ENCODE peak calls at places on chromosome 19, in four cellular contexts. N, V, H and B are unnamed samples.

GRCh38 chr19:9936151-9937000 is at the start of gene OLFM2:
- DNase-seq in N (peak), V (peak), H (no peak), B (no peak)

GRCh38 chr19:18373892-18374629 is 11.9 kb upstream of the GDF15 start:
- DNase-seq in H (peak), V (peak), N (peak), B (peak)

GRCh38 chr19:47027586-47028371 is 8.1 kb downstream of the NPAS1 start:
- DNase-seq in N (no peak), H (no peak), V (no peak), B (no peak)

GRCh38 chr19:33063356-33064116 is 1.2 kb downstream of the RHPN2 start:
- DNase-seq in V (peak), H (no peak), N (no peak), B (peak)

GRCh38 chr19:12786149-12786870 is 5.0 kb upstream of the JUNB start:
- DNase-seq in H (no peak), V (no peak), N (no peak), B (peak)

GRCh38 chr19:28940751-28941500 is 272.0 kb downstream of the UQCRFS1 start:
- DNase-seq in N (peak), V (no peak), H (no peak), B (no peak)

GRCh38 chr19:36207605-36208252 is 6.7 kb downstream of the ZNF565 start:
- DNase-seq in V (no peak), H (no peak), N (no peak), B (no peak)

GRCh38 chr19:6736169-6736916 is 1.0 kb downstream of the GPR108 start:
- DNase-seq in N (peak), V (peak), H (peak), B (peak)

GRCh38 chr19:3062165-3063105 is at the start of gene TLE5:
- DNase-seq in N (peak), H (no peak), V (peak), B (peak)

GRCh38 chr19:13212759-13213330 is 62.6 kb downstream of the IER2 start:
- DNase-seq in H (peak), V (peak), N (peak), B (peak)

GRCh38 chr19:5018224-5019015 is 49.5 kb downstream of the KDM4B start:
- DNase-seq in N (peak), H (no peak), V (no peak), B (no peak)

GRCh38 chr19:8721334-8721733 is at the start of gene OR2Z1:
- DNase-seq in V (no peak), H (no peak), N (no peak), B (no peak)

GRCh38 chr19:42279902-42280760 is 11.1 kb downstream of the CIC start:
- DNase-seq in N (peak), V (peak), H (peak), B (no peak)

GRCh38 chr19:39679791-39680168 is 24.1 kb downstream of the LGALS16 start:
- DNase-seq in N (no peak), H (no peak), V (no peak), B (no peak)

GRCh38 chr19:39413903-39414608 is 1.6 kb downstream of the PLEKHG2 start:
- DNase-seq in V (peak), H (no peak), N (peak), B (no peak)

GRCh38 chr19:13068064-13068807 is 34.4 kb downstream of the LYL1 start:
- DNase-seq in H (no peak), N (no peak), V (no peak), B (no peak)

GRCh38 chr19:14795078-14795721 is 16.8 kb upstream of the ADGRE2 start:
- DNase-seq in N (no peak), H (peak), V (no peak), B (peak)

DNA sequence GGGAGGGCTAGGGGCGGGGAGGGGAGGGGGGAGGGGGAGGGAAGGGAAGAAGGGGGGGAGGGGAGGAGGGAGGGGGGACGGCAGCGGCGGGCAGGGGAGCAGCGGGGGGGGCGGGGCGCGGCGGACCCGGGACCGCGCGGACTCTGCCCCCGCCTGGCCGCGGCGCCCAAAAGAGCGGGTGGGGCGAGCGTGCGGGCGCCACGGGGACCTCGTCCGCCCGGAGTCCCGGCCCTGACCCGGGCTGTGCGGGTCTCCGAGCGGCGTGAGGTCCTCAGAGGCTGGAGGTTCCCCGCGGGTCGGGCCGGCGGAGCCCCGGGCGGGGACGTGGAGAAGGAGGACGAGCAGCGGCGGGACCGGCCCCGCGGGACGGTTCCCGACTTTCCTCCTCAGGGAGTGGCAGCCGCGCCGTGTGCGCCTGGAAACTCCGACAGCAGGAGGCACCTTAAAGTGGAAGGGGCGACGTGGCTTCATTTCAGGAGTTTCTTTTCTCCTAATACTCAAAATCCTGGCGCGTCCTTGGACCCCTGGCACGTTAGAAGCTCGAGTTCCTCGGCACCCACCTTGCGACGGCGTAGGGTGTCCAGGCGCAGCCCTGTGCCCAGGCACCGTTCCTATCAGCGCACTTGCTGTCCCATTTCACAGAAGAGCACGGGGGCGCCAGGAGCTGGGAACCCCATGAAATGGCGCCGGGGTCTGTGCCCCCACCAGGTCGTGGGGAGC is 518 bp upstream of the PLPP2 start:
- DNase-seq in N (peak), V (no peak), H (no peak), B (no peak)
- TF ChIP-seq EZH2 in N (no peak), V (no peak), H (no peak), B (no peak)

GRCh38 chr19:58497634-58498170 is 14.1 kb downstream of the SLC27A5 start:
- DNase-seq in N (no peak), V (no peak), H (no peak), B (no peak)
- H3K4me2 ChIP-seq in N (no peak), V (no peak), H (no peak), B (peak)

GRCh38 chr19:902446-903226 is 9.4 kb downstream of the RNU6-9 start:
- DNase-seq in N (no peak), V (no peak), H (no peak), B (no peak)
- H3K27ac ChIP-seq in N (no peak), V (no peak), H (no peak), B (no peak)

DNA sequence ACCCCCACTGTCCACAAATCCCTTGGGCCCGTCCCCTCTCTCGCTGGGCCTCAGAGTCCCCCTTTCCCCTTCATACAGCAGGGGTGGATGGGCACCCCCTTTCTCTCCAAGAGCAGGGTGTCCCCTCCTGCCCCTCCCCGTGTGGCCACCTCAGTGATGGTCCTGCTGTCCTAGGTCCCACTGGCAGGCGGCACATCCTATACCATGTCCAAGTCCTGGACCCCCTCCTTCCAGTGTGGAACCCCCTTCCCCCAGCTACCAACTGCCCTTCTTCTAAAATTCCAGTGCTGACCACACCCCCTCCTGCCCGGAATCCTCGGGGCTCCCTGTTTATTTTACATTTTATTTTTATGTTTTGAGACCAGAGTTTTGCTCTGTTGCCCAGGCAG is 812 bp upstream of the CPAMD8 start:
- DNase-seq in H (no peak), N (no peak), V (no peak), B (no peak)
- TF ChIP-seq EZH2 in H (no peak), N (no peak), V (no peak), B (no peak)

GRCh38 chr19:56566904-56567273 is 379 bp upstream of the ZNF470 start:
- DNase-seq in H (no peak), N (peak), V (no peak), B (no peak)
- H3K4me2 ChIP-seq in H (peak), N (peak), V (peak), B (peak)